ENCODE peak calls at places on chromosomes 3 and 15, in eight cellular contexts. W, J, H, S, K, B, E and A are unnamed samples.

GRCh38 chr15:63861946-63862517 is 28.3 kb upstream of the HERC1 start:
- DNase-seq in W (no peak), J (no peak), H (no peak), S (no peak), K (no peak), B (no peak), E (no peak), A (no peak)

GRCh38 chr15:71538181-71538580 is 272.2 kb upstream of the NR2E3 start:
- DNase-seq in W (no peak), J (no peak), H (no peak), S (no peak), K (peak), B (no peak), E (no peak), A (no peak)

GRCh38 chr3:135329479-135329878 is 534.4 kb downstream of the EPHB1 start:
- DNase-seq in W (no peak), J (no peak), H (no peak), S (no peak), K (no peak), B (no peak), E (no peak), A (no peak)

GRCh38 chr3:71247221-71247947 is 336.1 kb downstream of the FOXP1 start:
- DNase-seq in W (peak), J (no peak), H (no peak), S (peak), K (peak), B (peak), E (peak), A (no peak)

GRCh38 chr3:37996785-37997301 is 6.3 kb downstream of the VILL start:
- DNase-seq in W (peak), J (peak), H (no peak), S (peak), K (peak), B (peak), E (peak), A (peak)

GRCh38 chr3:33231755-33232465 is 13.3 kb upstream of the SUSD5 start:
- DNase-seq in W (no peak), J (peak), H (no peak), S (no peak), K (no peak), B (no peak), E (no peak), A (no peak)

GRCh38 chr3:160400048-160400630 is 689 bp downstream of the SMC4 start:
- DNase-seq in W (no peak), J (no peak), H (peak), S (no peak), K (peak), B (no peak), E (peak), A (peak)

GRCh38 chr3:149879872-149880271 is 66.9 kb downstream of the RNF13 start:
- DNase-seq in W (peak), J (no peak), H (peak), S (peak), K (peak), B (peak), E (peak), A (peak)

GRCh38 chr15:92158426-92158825 is 235.3 kb upstream of the ST8SIA2 start:
- DNase-seq in W (no peak), J (no peak), H (no peak), S (peak), K (peak), B (peak), E (no peak), A (peak)

GRCh38 chr3:178518660-178519396 is 17.4 kb upstream of the KCNMB2 start:
- DNase-seq in W (no peak), J (no peak), H (no peak), S (no peak), K (peak), B (no peak), E (no peak), A (no peak)

GRCh38 chr3:190194506-190194905 is 73.8 kb upstream of the P3H2 start:
- DNase-seq in W (no peak), J (no peak), H (no peak), S (no peak), K (no peak), B (no peak), E (no peak), A (no peak)

GRCh38 chr15:22839046-22839705 is 710 bp downstream of the NIPA2 start:
- DNase-seq in W (no peak), J (no peak), H (no peak), S (no peak), K (peak), B (no peak), E (peak), A (no peak)

GRCh38 chr3:161049683-161050248 is 55.4 kb downstream of the B3GALNT1 start:
- DNase-seq in W (no peak), J (no peak), H (no peak), S (no peak), K (no peak), B (peak), E (no peak), A (no peak)

GRCh38 chr15:65611888-65612615 is 1.1 kb upstream of the INTS14 start:
- DNase-seq in W (no peak), J (no peak), H (no peak), S (no peak), K (no peak), B (peak), E (no peak), A (no peak)

GRCh38 chr3:14358426-14359211 is 43.8 kb upstream of the SLC6A6 start:
- DNase-seq in W (no peak), J (peak), H (no peak), S (no peak), K (no peak), B (no peak), E (peak), A (peak)

GRCh38 chr3:49566312-49566711 is 12.0 kb downstream of the BSN start:
- DNase-seq in W (no peak), J (no peak), H (no peak), S (no peak), K (peak), B (peak), E (peak), A (no peak)

GRCh38 chr3:166472015-166472414 is 634.8 kb upstream of the BCHE start:
- DNase-seq in W (no peak), J (no peak), H (no peak), S (no peak), K (no peak), B (no peak), E (no peak), A (no peak)

GRCh38 chr15:63462053-63462452 is 42.3 kb upstream of the USP3 start:
- DNase-seq in W (no peak), J (no peak), H (no peak), S (no peak), K (no peak), B (no peak), E (peak), A (no peak)

GRCh38 chr3:94043285-94043684 is 14.9 kb upstream of the STX19 start:
- DNase-seq in W (no peak), J (no peak), H (no peak), S (no peak), K (no peak), B (no peak), E (no peak), A (no peak)

GRCh38 chr3:43038010-43038409 is 58.9 kb downstream of the GASK1A start:
- DNase-seq in W (no peak), J (no peak), H (no peak), S (no peak), K (no peak), B (no peak), E (no peak), A (no peak)

GRCh38 chr3:5188419-5189405 is 1.2 kb downstream of the EDEM1 start:
- DNase-seq in W (no peak), J (no peak), H (no peak), S (no peak), K (peak), B (peak), E (peak), A (peak)

GRCh38 chr3:136142592-136142991 is 53.5 kb downstream of the MSL2 start:
- DNase-seq in W (peak), J (no peak), H (no peak), S (no peak), K (peak), B (peak), E (peak), A (no peak)

GRCh38 chr3:171155122-171155700 is 128.7 kb upstream of the SLC2A2 start:
- DNase-seq in W (no peak), J (no peak), H (no peak), S (no peak), K (peak), B (no peak), E (no peak), A (no peak)

GRCh38 chr3:103127116-103127630 is 692.4 kb downstream of the ZPLD1 start:
- DNase-seq in W (no peak), J (no peak), H (no peak), S (no peak), K (no peak), B (no peak), E (no peak), A (no peak)

GRCh38 chr3:134313839-134314587 is 60.2 kb downstream of the AMOTL2 start:
- DNase-seq in W (no peak), J (no peak), H (no peak), S (no peak), K (no peak), B (peak), E (no peak), A (no peak)

GRCh38 chr3:185824051-185824466 is 783 bp downstream of the IGF2BP2 start:
- DNase-seq in W (no peak), J (no peak), H (no peak), S (no peak), K (peak), B (peak), E (no peak), A (peak)

GRCh38 chr15:99425666-99426301 is 140.0 kb upstream of the MEF2A start:
- DNase-seq in W (no peak), J (no peak), H (no peak), S (no peak), K (peak), B (peak), E (peak), A (no peak)

GRCh38 chr3:69370945-69371301 is 15.0 kb downstream of the FRMD4B start:
- DNase-seq in W (no peak), J (no peak), H (no peak), S (no peak), K (no peak), B (peak), E (no peak), A (no peak)

GRCh38 chr15:88909956-88910831 is 3.0 kb downstream of the MFGE8 start:
- DNase-seq in W (no peak), J (no peak), H (no peak), S (no peak), K (no peak), B (no peak), E (no peak), A (peak)

GRCh38 chr3:127044996-127045395 is 62.1 kb downstream of the PLXNA1 start:
- DNase-seq in W (peak), J (peak), H (no peak), S (no peak), K (peak), B (peak), E (no peak), A (no peak)

GRCh38 chr3:20380310-20380709 is 194.3 kb upstream of the SGO1 start:
- DNase-seq in W (no peak), J (no peak), H (no peak), S (no peak), K (no peak), B (peak), E (no peak), A (no peak)

GRCh38 chr3:172355836-172356235 is 92.4 kb downstream of the GHSR start:
- DNase-seq in W (peak), J (no peak), H (no peak), S (no peak), K (peak), B (no peak), E (peak), A (no peak)

GRCh38 chr15:66951976-66952375 is 113.4 kb upstream of the SMAD3 start:
- DNase-seq in W (no peak), J (no peak), H (no peak), S (no peak), K (no peak), B (no peak), E (no peak), A (no peak)

GRCh38 chr3:33218446-33219174 is at the start of gene SUSD5:
- DNase-seq in W (peak), J (no peak), H (peak), S (peak), K (peak), B (peak), E (peak), A (no peak)

GRCh38 chr15:49627407-49627877 is 6.6 kb downstream of the DTWD1 start:
- DNase-seq in W (peak), J (no peak), H (no peak), S (no peak), K (peak), B (no peak), E (peak), A (no peak)

GRCh38 chr3:69784854-69785523 is 45.7 kb downstream of the MITF start:
- DNase-seq in W (peak), J (no peak), H (no peak), S (peak), K (peak), B (no peak), E (peak), A (peak)

GRCh38 chr3:137972401-137972800 is 37.6 kb upstream of the CLDN18 start:
- DNase-seq in W (no peak), J (peak), H (no peak), S (no peak), K (no peak), B (no peak), E (no peak), A (no peak)

GRCh38 chr3:104323226-104323625 is 1043.5 kb upstream of the ALCAM start:
- DNase-seq in W (no peak), J (no peak), H (no peak), S (no peak), K (no peak), B (peak), E (no peak), A (no peak)

GRCh38 chr3:159082514-159082913 is 280.7 kb downstream of the MFSD1 start:
- DNase-seq in W (peak), J (no peak), H (no peak), S (no peak), K (no peak), B (no peak), E (peak), A (no peak)